ENCODE peak calls at places on chromosomes 6 and 20, in ten cellular contexts. B is fibroblast of the aortic adventitia, U is D721Med, G is left lung, M is adrenal gland, S is lower lobe of right lung, F is upper lobe of right lung, T is GM13977, Q is WTC11, X is coronary artery. R is an unnamed sample.

GRCh38 chr20:50655325-50655880 is 35.9 kb downstream of the RIPOR3 start:
- DNase-seq in X (peak), Q (no peak), T (no peak), B (peak), G (no peak), S (no peak), F (no peak), U (no peak), M (no peak), R (no peak)

GRCh38 chr6:84052204-84052882 is 18.8 kb downstream of the MRAP2 start:
- DNase-seq in B (peak), T (no peak), S (no peak), X (peak), G (no peak), F (no peak), M (no peak), U (peak), Q (peak), R (peak)

GRCh38 chr20:17654649-17655285 is 27.3 kb downstream of the RRBP1 start:
- DNase-seq in M (no peak), Q (peak), G (no peak), T (peak), U (no peak), B (peak), X (no peak), S (no peak), F (peak), R (peak)

GRCh38 chr6:37473364-37474095 is 26.2 kb downstream of the CCDC167 start:
- DNase-seq in S (no peak), M (no peak), Q (no peak), T (no peak), X (no peak), B (no peak), G (no peak), U (no peak), F (no peak), R (peak)

GRCh38 chr20:63935447-63935846 is 20.8 kb downstream of the UCKL1 start:
- DNase-seq in B (no peak), Q (no peak), X (no peak), G (no peak), M (no peak), S (no peak), F (no peak), T (no peak), U (no peak), R (no peak)

GRCh38 chr6:146634022-146634421 is 35.2 kb downstream of the ADGB start:
- DNase-seq in F (no peak), T (no peak), X (no peak), U (no peak), B (no peak), M (no peak), Q (no peak), G (no peak), S (no peak), R (no peak)

GRCh38 chr6:108847738-108848115 is 495 bp upstream of the ARMC2 start:
- DNase-seq in U (no peak), M (no peak), Q (no peak), G (no peak), X (no peak), T (no peak), F (no peak), S (no peak), B (no peak), R (no peak)

GRCh38 chr20:57008217-57008616 is 258.2 kb downstream of the BMP7 start:
- DNase-seq in B (no peak), X (no peak), Q (no peak), F (no peak), G (no peak), M (no peak), S (no peak), U (no peak), T (no peak), R (no peak)

GRCh38 chr20:3686867-3687321 is 5.1 kb upstream of the ADAM33 start:
- DNase-seq in B (peak), U (no peak), X (peak), F (no peak), G (no peak), T (no peak), M (peak), Q (no peak), S (no peak), R (peak)

GRCh38 chr20:33732166-33732970 is 572 bp downstream of the ZNF341 start:
- DNase-seq in B (peak), Q (peak), S (peak), G (peak), M (peak), F (peak), T (peak), U (no peak), X (no peak), R (peak)

GRCh38 chr6:2166717-2167116 is 78.7 kb downstream of the GMDS start:
- DNase-seq in B (no peak), F (no peak), Q (no peak), T (no peak), X (no peak), G (no peak), M (no peak), U (no peak), S (no peak), R (peak)

GRCh38 chr6:34132486-34133185 is 13.3 kb downstream of the GRM4 start:
- DNase-seq in Q (peak), X (no peak), T (peak), S (no peak), B (peak), G (no peak), M (peak), F (no peak), U (no peak), R (peak)

GRCh38 chr6:5126214-5126613 is 41.1 kb downstream of the PPP1R3G start:
- DNase-seq in U (no peak), F (no peak), M (no peak), T (no peak), G (no peak), X (no peak), B (peak), S (no peak), Q (no peak), R (no peak)

GRCh38 chr6:8889514-8889913 is 454.2 kb upstream of the SLC35B3 start:
- DNase-seq in X (no peak), B (no peak), G (no peak), Q (no peak), T (no peak), F (no peak), U (no peak), M (no peak), S (no peak), R (no peak)

DNA sequence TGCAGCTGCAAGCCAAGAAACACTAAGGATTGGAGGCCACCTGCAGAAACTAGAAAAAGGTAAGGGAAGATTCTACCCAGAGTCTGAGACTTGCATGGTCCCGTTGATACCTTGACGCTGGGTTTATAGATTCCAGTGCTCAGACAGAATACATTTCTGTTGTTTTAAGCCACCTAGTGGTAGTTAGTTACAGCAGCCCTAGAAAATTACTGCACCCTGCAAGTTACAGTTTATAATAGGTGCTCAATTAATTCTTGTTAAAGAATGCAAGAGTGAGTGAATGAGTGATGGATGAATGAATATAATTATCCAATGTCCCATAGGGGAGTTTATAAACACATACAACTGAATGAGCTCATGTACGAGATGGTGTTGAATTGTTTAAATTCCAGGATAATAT is 453.1 kb upstream of the SLC35B3 start:
- DNase-seq in S (no peak), X (no peak), T (peak), G (no peak), Q (no peak), U (no peak), F (no peak), B (no peak), M (no peak), R (peak)
- TF ChIP-seq CTCF in S (peak), X (no peak), T (peak), G (peak), Q (no peak), U (peak), F (peak), B (no peak), M (peak), R (peak)

DNA sequence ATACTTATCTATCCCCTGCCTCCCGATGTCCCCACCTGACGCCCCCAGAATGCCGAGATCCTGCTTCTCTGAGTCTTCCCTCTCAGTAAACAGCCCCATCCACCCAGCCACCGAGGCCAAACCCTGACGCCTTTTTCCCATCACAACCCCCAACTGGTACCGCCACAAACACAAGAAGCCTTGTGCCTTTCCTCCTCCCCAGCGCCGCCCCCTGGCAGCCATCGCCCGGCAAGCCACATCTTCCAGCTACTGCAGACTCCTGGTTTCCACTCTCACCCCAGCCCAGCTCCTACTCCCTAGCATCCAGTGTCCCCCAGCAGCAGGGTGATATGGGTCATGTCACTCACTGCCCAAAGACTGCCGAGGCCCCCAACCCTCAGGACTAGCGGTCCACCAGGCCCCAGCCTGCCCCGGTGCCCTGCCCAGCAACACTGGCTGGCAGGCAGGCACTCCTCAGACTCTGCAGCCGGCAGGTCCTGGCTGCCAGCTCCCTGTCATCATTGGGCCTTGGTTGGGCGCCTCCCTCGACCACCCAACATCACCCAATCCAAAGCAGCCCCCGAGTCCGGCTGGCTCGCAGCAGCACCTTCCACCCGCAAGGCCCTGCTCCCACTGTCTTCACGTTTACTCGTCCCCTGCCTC is 11.2 kb downstream of the TCFL5 start:
- DNase-seq in G (no peak), X (no peak), Q (peak), U (no peak), M (no peak), F (no peak), T (no peak), S (no peak), B (no peak), R (no peak)
- TF ChIP-seq CTCF in G (no peak), X (no peak), Q (no peak), U (no peak), M (no peak), F (no peak), T (no peak), S (no peak), B (no peak), R (no peak)

GRCh38 chr20:22863881-22864280 is 171.2 kb upstream of the SSTR4 start:
- DNase-seq in X (no peak), F (no peak), U (no peak), S (no peak), G (no peak), B (no peak), Q (no peak), M (no peak), T (no peak), R (no peak)

GRCh38 chr20:22861231-22861980 is 173.7 kb upstream of the SSTR4 start:
- DNase-seq in F (no peak), T (no peak), U (no peak), X (no peak), G (no peak), S (no peak), Q (no peak), B (no peak), M (no peak), R (no peak)

GRCh38 chr20:22861990-22862389 is 173.1 kb upstream of the SSTR4 start:
- DNase-seq in Q (no peak), M (peak), X (no peak), U (no peak), T (no peak), S (peak), F (no peak), G (peak), B (no peak), R (no peak)

GRCh38 chr20:22866757-22867425 is 168.2 kb upstream of the SSTR4 start:
- DNase-seq in F (no peak), M (no peak), X (no peak), T (no peak), G (no peak), Q (no peak), U (no peak), S (no peak), B (peak), R (no peak)

GRCh38 chr20:22862645-22863230 is 172.4 kb upstream of the SSTR4 start:
- DNase-seq in T (no peak), U (no peak), B (no peak), F (no peak), S (no peak), M (no peak), X (no peak), G (no peak), Q (no peak), R (no peak)
- TF ChIP-seq CTCF in T (no peak), U (no peak), B (no peak), F (peak), S (peak), M (no peak), X (no peak), G (no peak), Q (no peak), R (no peak)

GRCh38 chr6:158595223-158595622 is 35.3 kb downstream of the TMEM181 start:
- DNase-seq in X (no peak), B (no peak), U (no peak), M (no peak), T (no peak), S (no peak), G (no peak), Q (no peak), F (no peak), R (no peak)
- TF ChIP-seq CTCF in X (no peak), B (peak), U (peak), M (no peak), T (no peak), S (peak), G (peak), Q (no peak), F (peak), R (peak)

GRCh38 chr6:117266267-117266797 is 974 bp downstream of the VGLL2 start:
- DNase-seq in T (no peak), X (no peak), M (no peak), Q (no peak), F (no peak), B (no peak), U (no peak), S (no peak), G (no peak), R (no peak)

GRCh38 chr6:117269649-117270120 is 4.3 kb downstream of the VGLL2 start:
- DNase-seq in Q (no peak), X (no peak), B (no peak), M (no peak), S (no peak), U (no peak), T (no peak), F (no peak), G (no peak), R (no peak)

GRCh38 chr6:117265425-117266266 is at the start of gene VGLL2:
- DNase-seq in G (peak), S (peak), U (peak), X (no peak), Q (peak), T (peak), M (peak), B (peak), F (peak), R (peak)

GRCh38 chr6:117266948-117267347 is 1.6 kb downstream of the VGLL2 start:
- DNase-seq in S (no peak), M (no peak), U (no peak), T (no peak), G (no peak), B (no peak), X (no peak), Q (no peak), F (no peak), R (no peak)

GRCh38 chr6:117267766-117268534 is 2.6 kb downstream of the VGLL2 start:
- DNase-seq in B (no peak), U (no peak), Q (peak), X (no peak), G (no peak), M (no peak), T (peak), S (no peak), F (no peak), R (no peak)
- TF ChIP-seq CTCF in B (no peak), U (no peak), Q (peak), X (no peak), G (no peak), M (no peak), T (peak), S (no peak), F (no peak), R (no peak)

DNA sequence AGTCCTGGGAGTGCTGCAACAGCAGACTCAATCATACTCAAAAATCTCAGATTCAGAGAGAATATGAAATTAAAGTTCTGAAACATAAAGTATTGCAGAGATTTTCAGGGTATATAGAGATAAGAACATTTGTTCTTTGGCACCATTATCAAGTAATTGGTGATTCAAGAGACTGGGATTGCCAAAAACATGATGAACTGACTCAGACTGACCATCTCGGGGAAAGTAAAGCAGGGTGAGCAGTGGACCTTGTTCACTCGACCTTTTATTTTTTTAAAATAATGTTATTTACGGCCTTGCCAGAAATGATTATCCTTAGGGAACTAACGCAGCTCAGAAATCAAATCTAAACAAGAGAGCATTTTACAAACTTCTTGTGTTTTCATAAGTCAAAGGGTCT is 65.9 kb upstream of the PTCHD4 start:
- DNase-seq in T (no peak), S (no peak), F (no peak), X (no peak), Q (no peak), U (no peak), M (no peak), B (peak), G (no peak), R (no peak)
- TF ChIP-seq CTCF in T (no peak), S (no peak), F (no peak), X (no peak), Q (no peak), U (no peak), M (no peak), B (no peak), G (no peak), R (no peak)

GRCh38 chr20:4817230-4817671 is 95.5 kb downstream of the PRND start:
- DNase-seq in X (no peak), F (no peak), G (no peak), U (no peak), T (no peak), S (no peak), B (peak), Q (no peak), M (no peak), R (peak)
- TF ChIP-seq CTCF in X (no peak), F (no peak), G (no peak), U (no peak), T (no peak), S (no peak), B (peak), Q (no peak), M (no peak), R (peak)

R was measured in MCF 10A.